ENCODE peak calls at places on chromosomes 3 and 15, in eight cellular contexts. B is NCI-H1105, F is Caki2, Y is NCI-H1092 treated with DMSO at 0.1 percent for 48 hours, W is HT-29, U is left colon, N is bronchial epithelial cell, O is ELR. E is an unnamed sample.

GRCh38 chr3:76352069-76352847 is 566.9 kb upstream of the ZNF717 start:
- DNase-seq in B (no peak), F (peak; percentile 57), N (no peak), O (no peak), W (no peak), U (no peak), Y (no peak), E (no peak)

GRCh38 chr3:12947504-12948369 is 106.4 kb upstream of the RPL32 start:
- DNase-seq in Y (no peak), U (peak; percentile 61), W (peak; percentile 26), N (peak; percentile 68), B (no peak), F (peak; percentile 4), O (peak; percentile 22), E (peak; percentile 15)

GRCh38 chr3:174159629-174160028 is 699.5 kb upstream of the NAALADL2 start:
- DNase-seq in F (no peak), B (no peak), U (no peak), O (no peak), Y (no peak), W (no peak), N (no peak), E (no peak)

GRCh38 chr15:31273258-31273941 is 53.2 kb upstream of the KLF13 start:
- DNase-seq in U (no peak), N (no peak), F (no peak), B (no peak), O (no peak), Y (no peak), W (no peak), E (no peak)

GRCh38 chr3:197542741-197543454 is 12.9 kb downstream of the BDH1 start:
- DNase-seq in F (no peak), B (no peak), U (no peak), W (no peak), O (no peak), Y (no peak), N (no peak), E (no peak)

GRCh38 chr3:18657858-18658820 is 233.0 kb upstream of the SATB1 start:
- DNase-seq in F (no peak), W (peak; percentile 17), U (no peak), N (peak; percentile 91), Y (no peak), O (no peak), B (no peak), E (no peak)

GRCh38 chr3:53617893-53618523 is 123.6 kb downstream of the CACNA1D start:
- DNase-seq in F (no peak), O (no peak), U (no peak), W (no peak), B (no peak), N (no peak), Y (no peak), E (no peak)

GRCh38 chr15:43977072-43977884 is 150.5 kb downstream of the WDR76 start:
- DNase-seq in F (peak; percentile 21), Y (no peak), B (no peak), W (peak; percentile 38), O (peak; percentile 8), U (no peak), N (no peak), E (peak; percentile 22)

GRCh38 chr3:38003371-38003816 is 12.8 kb downstream of the VILL start:
- DNase-seq in Y (no peak), U (peak; percentile 64), W (peak; percentile 62), B (no peak), N (no peak), F (no peak), O (peak; percentile 37), E (peak; percentile 59)

GRCh38 chr3:173502983-173503568 is 105.5 kb downstream of the NLGN1 start:
- DNase-seq in N (no peak), U (no peak), F (no peak), O (no peak), B (peak; percentile 77), Y (peak; percentile 59), W (no peak), E (no peak)

GRCh38 chr15:89244512-89244869 is 712 bp downstream of the FANCI start:
- DNase-seq in N (no peak), B (no peak), U (no peak), F (no peak), O (peak; percentile 48), Y (no peak), W (no peak), E (peak; percentile 13)

GRCh38 chr3:14404396-14405119 is 2.2 kb downstream of the SLC6A6 start:
- DNase-seq in U (no peak), Y (no peak), N (no peak), B (no peak), W (no peak), O (no peak), F (no peak), E (no peak)

GRCh38 chr3:69511361-69511760 is 125.5 kb upstream of the FRMD4B start:
- DNase-seq in U (no peak), F (no peak), O (no peak), W (no peak), Y (no peak), N (no peak), B (no peak), E (no peak)

GRCh38 chr15:38010390-38010789 is 76.0 kb downstream of the TMCO5A start:
- DNase-seq in N (no peak), O (no peak), B (no peak), F (no peak), Y (no peak), W (no peak), U (no peak), E (no peak)

GRCh38 chr15:99589801-99590200 is 24.0 kb downstream of the MEF2A start:
- DNase-seq in N (no peak), U (no peak), W (no peak), F (no peak), Y (no peak), O (no peak), B (no peak), E (no peak)

GRCh38 chr15:41969851-41970431 is 2.4 kb downstream of the EHD4 start:
- DNase-seq in F (peak; percentile 26), O (peak; percentile 75), N (peak; percentile 23), Y (no peak), W (peak; percentile 37), B (no peak), U (no peak), E (no peak)

GRCh38 chr3:16834214-16834613 is 50.5 kb upstream of the PLCL2 start:
- DNase-seq in Y (no peak), F (no peak), W (no peak), U (no peak), O (no peak), N (no peak), B (no peak), E (no peak)

GRCh38 chr3:8458235-8458634 is 43.4 kb upstream of the LMCD1 start:
- DNase-seq in U (no peak), B (no peak), N (peak; percentile 20), W (no peak), Y (no peak), F (no peak), O (peak; percentile 27), E (no peak)

GRCh38 chr3:15809313-15809712 is 11.5 kb upstream of the ANKRD28 start:
- DNase-seq in O (no peak), N (no peak), U (no peak), Y (no peak), B (no peak), W (no peak), F (no peak), E (no peak)

GRCh38 chr3:46208167-46208704 is at the start of gene CCR1:
- DNase-seq in Y (no peak), U (no peak), B (no peak), N (peak; percentile 25), W (peak; percentile 44), F (no peak), O (peak; percentile 66), E (peak; percentile 37)

GRCh38 chr3:136624894-136625815 is 127.0 kb downstream of the STAG1 start:
- DNase-seq in N (peak; percentile 79), W (peak; percentile 81), O (peak; percentile 33), F (peak; percentile 85), Y (no peak), U (no peak), B (no peak), E (peak; percentile 90)

GRCh38 chr3:48467110-48467454 is 20.5 kb downstream of the ATRIP start:
- DNase-seq in Y (no peak), W (no peak), O (no peak), N (no peak), U (no peak), F (no peak), B (no peak), E (no peak)

GRCh38 chr15:101020451-101020850 is 101.3 kb downstream of the LRRK1 start:
- DNase-seq in Y (no peak), W (no peak), U (no peak), O (no peak), F (no peak), B (no peak), N (no peak), E (no peak)

GRCh38 chr3:29280675-29281264 is at the start of gene RBMS3:
- DNase-seq in B (no peak), O (peak; percentile 96), Y (peak; percentile 28), N (peak; percentile 89), U (peak; percentile 86), F (peak; percentile 95), W (peak; percentile 1), E (no peak)

GRCh38 chr3:19436746-19437145 is 288.4 kb downstream of the KCNH8 start:
- DNase-seq in N (no peak), Y (no peak), W (no peak), U (no peak), B (no peak), O (no peak), F (no peak), E (no peak)

GRCh38 chr3:180215866-180216265 is 179.1 kb upstream of the PEX5L start:
- DNase-seq in N (no peak), W (no peak), B (no peak), Y (no peak), F (no peak), O (no peak), U (no peak), E (no peak)

GRCh38 chr3:175274056-175274455 is 414.9 kb downstream of the NAALADL2 start:
- DNase-seq in W (no peak), Y (no peak), N (peak; percentile 77), O (no peak), F (peak; percentile 77), U (no peak), B (no peak), E (no peak)

GRCh38 chr3:154275965-154276364 is 48.3 kb downstream of the DHX36 start:
- DNase-seq in Y (no peak), U (no peak), F (no peak), O (no peak), N (no peak), W (no peak), B (peak; percentile 53), E (no peak)

GRCh38 chr3:126111126-126111551 is 27.2 kb upstream of the SLC41A3 start:
- DNase-seq in B (no peak), Y (no peak), W (no peak), F (no peak), U (no peak), O (no peak), N (peak; percentile 6), E (no peak)

GRCh38 chr3:48402281-48402732 is 27.6 kb downstream of the PLXNB1 start:
- DNase-seq in U (peak; percentile 87), F (peak; percentile 67), N (peak; percentile 90), W (no peak), B (no peak), O (peak; percentile 90), Y (no peak), E (no peak)

GRCh38 chr15:33016405-33017024 is 178.0 kb downstream of the FMN1 start:
- DNase-seq in W (no peak), F (no peak), U (no peak), B (no peak), Y (no peak), N (no peak), O (no peak), E (no peak)

E was measured in HepG2.